ENCODE peak calls at places on chromosomes 16 and 17, in ten cellular contexts. I is fibroblast of lung; D is OCI-LY7; V is tibial artery; M is CD8-positive, alpha-beta T cell; B is heart right ventricle; R is esophagus squamous epithelium; Z is left ventricle myocardium inferior; P is brain microvascular endothelial cell; F is pancreas. W is an unnamed sample. For H3K36me3, the result is how much of the 10 kb centered on the place peaks cover.

GRCh38 chr17:67717624-67718324 is at the start of gene NOL11:
- DNase-seq in I (peak), D (peak), V (peak), M (peak), B (peak), R (peak), Z (peak), P (peak), F (peak), W (peak)

GRCh38 chr16:81204794-81205680 is 33.5 kb upstream of the BCO1 start:
- DNase-seq in I (peak), D (peak), V (no peak), M (peak), B (no peak), R (no peak), Z (no peak), P (peak), F (no peak), W (no peak)

GRCh38 chr17:73938706-73939105 is 264.8 kb upstream of the RPL38 start:
- DNase-seq in I (no peak), D (no peak), V (no peak), M (no peak), B (no peak), R (no peak), Z (no peak), P (no peak), F (no peak), W (no peak)

GRCh38 chr17:41439375-41439774 is 1.4 kb downstream of the KRT38 start:
- DNase-seq in I (no peak), D (no peak), V (no peak), M (no peak), B (no peak), R (no peak), Z (no peak), P (no peak), F (no peak), W (no peak)

GRCh38 chr16:11111166-11111565 is 144.8 kb downstream of the SOCS1 start:
- DNase-seq in I (no peak), D (no peak), V (no peak), M (no peak), B (no peak), R (no peak), Z (no peak), P (no peak), F (no peak), W (no peak)

GRCh38 chr17:69466905-69467630 is 52.6 kb downstream of the MAP2K6 start:
- DNase-seq in I (peak), D (no peak), V (no peak), M (no peak), B (no peak), R (no peak), Z (no peak), P (peak), F (no peak), W (no peak)

GRCh38 chr17:77769215-77769614 is 189.3 kb upstream of the TNRC6C start:
- DNase-seq in I (no peak), D (no peak), V (no peak), M (no peak), B (no peak), R (no peak), Z (no peak), P (no peak), F (no peak), W (no peak)

GRCh38 chr16:68079616-68080344 is 5.4 kb upstream of the NFATC3 start:
- DNase-seq in I (peak), D (peak), V (peak), M (peak), B (peak), R (no peak), Z (peak), P (no peak), F (peak), W (no peak)

GRCh38 chr17:2238432-2239169 is 65.0 kb downstream of the SMG6 start:
- DNase-seq in I (no peak), D (peak), V (peak), M (no peak), B (peak), R (no peak), Z (peak), P (no peak), F (no peak), W (peak)

GRCh38 chr17:47895254-47895855 is 681 bp upstream of the SP2 start:
- DNase-seq in I (peak), D (peak), V (peak), M (no peak), B (no peak), R (no peak), Z (no peak), P (no peak), F (no peak), W (no peak)

GRCh38 chr17:63881935-63882601 is at the start of gene GH2:
- DNase-seq in I (peak), D (peak), V (no peak), M (peak), B (no peak), R (no peak), Z (no peak), P (peak), F (peak), W (no peak)

GRCh38 chr16:90026135-90026534 is 6.9 kb upstream of the DBNDD1 start:
- DNase-seq in I (no peak), D (no peak), V (no peak), M (no peak), B (no peak), R (no peak), Z (no peak), P (no peak), F (no peak), W (no peak)

GRCh38 chr17:11372692-11373091 is 131.7 kb downstream of the SHISA6 start:
- DNase-seq in I (no peak), D (no peak), V (no peak), M (no peak), B (no peak), R (no peak), Z (no peak), P (no peak), F (no peak), W (no peak)

GRCh38 chr17:52419256-52419655 is 260.7 kb upstream of the CA10 start:
- DNase-seq in I (no peak), D (no peak), V (peak), M (no peak), B (no peak), R (no peak), Z (no peak), P (no peak), F (no peak), W (no peak)

GRCh38 chr17:71431146-71431545 is 689.7 kb upstream of the SOX9 start:
- DNase-seq in I (no peak), D (no peak), V (no peak), M (no peak), B (no peak), R (no peak), Z (no peak), P (no peak), F (no peak), W (no peak)

GRCh38 chr17:38444151-38444550 is 15.9 kb downstream of the ARHGAP23 start:
- DNase-seq in I (peak), D (peak), V (peak), M (peak), B (peak), R (no peak), Z (peak), P (no peak), F (peak), W (peak)

GRCh38 chr17:82895087-82895486 is 55.3 kb upstream of the ZNF750 start:
- DNase-seq in I (no peak), D (no peak), V (no peak), M (no peak), B (no peak), R (no peak), Z (no peak), P (no peak), F (no peak), W (no peak)

GRCh38 chr17:63774141-63774981 is at the start of gene DDX42:
- DNase-seq in I (peak), D (peak), V (peak), M (peak), B (peak), R (peak), Z (peak), P (peak), F (peak), W (no peak)

GRCh38 chr17:81160306-81160705 is 5.0 kb upstream of the PVALEF start:
- DNase-seq in I (no peak), D (no peak), V (peak), M (no peak), B (peak), R (no peak), Z (peak), P (no peak), F (peak), W (no peak)

GRCh38 chr17:40912506-40913220 is 24.8 kb downstream of the KRT23 start:
- DNase-seq in I (no peak), D (no peak), V (no peak), M (no peak), B (no peak), R (no peak), Z (no peak), P (no peak), F (no peak), W (no peak)

GRCh38 chr17:43665038-43665386 is 3.3 kb upstream of the MEOX1 start:
- DNase-seq in I (no peak), D (no peak), V (no peak), M (no peak), B (peak), R (no peak), Z (peak), P (no peak), F (no peak), W (no peak)

DNA sequence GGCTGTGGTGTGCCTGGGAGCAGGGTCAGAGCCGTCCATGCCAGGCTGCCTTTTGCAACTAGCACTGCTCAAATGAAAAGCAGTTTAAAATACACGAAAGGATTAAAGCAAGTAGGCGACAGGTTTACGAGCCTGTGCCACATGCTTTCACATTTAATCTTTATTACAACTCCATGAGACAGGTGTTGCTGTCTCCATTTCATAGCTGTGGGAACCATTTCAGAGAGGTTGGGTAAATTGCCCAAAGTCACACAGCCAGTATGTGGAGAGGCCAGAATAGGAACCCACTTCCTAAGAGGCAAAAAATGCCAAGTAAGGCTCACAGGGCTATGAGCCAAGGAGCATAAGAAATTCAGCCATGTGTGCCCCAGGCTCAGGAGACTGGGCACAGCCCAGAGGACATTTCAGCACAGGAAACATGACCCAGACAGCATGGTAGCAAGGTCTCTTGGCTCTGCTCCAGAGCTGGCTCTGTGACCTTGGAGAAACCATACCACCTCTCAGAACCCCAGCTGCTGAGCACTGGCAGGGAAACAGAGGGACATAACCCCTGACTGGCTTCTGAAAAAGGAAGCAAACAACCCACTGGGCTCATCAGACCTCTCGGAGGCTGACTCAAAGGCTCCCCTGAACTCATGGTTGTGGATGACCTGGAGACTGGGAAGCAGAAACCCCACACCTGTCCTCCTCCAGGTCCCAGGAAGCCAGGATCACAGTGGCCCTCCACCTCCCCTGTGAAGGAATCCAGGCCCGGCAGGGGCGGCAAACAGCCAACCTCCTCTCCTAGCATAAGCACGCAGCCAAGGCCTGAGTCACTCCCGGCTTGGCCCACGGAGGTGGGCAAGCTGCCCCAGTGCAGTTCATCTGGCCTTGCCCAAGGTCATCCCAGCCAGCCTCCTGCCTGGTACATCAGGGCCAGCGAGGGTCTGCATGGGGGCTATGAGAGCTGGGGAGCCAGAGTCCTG is 40.3 kb upstream of the MRPS23 start:
- DNase-seq in I (peak), D (no peak), V (peak), M (no peak), B (peak), R (no peak), Z (peak), P (peak), F (peak), W (no peak)
- H3K4me3 ChIP-seq in I (no peak), D (no peak), V (no peak), M (no peak), B (no peak), R (no peak), Z (no peak), P (no peak), F (no peak), W (no peak)

DNA sequence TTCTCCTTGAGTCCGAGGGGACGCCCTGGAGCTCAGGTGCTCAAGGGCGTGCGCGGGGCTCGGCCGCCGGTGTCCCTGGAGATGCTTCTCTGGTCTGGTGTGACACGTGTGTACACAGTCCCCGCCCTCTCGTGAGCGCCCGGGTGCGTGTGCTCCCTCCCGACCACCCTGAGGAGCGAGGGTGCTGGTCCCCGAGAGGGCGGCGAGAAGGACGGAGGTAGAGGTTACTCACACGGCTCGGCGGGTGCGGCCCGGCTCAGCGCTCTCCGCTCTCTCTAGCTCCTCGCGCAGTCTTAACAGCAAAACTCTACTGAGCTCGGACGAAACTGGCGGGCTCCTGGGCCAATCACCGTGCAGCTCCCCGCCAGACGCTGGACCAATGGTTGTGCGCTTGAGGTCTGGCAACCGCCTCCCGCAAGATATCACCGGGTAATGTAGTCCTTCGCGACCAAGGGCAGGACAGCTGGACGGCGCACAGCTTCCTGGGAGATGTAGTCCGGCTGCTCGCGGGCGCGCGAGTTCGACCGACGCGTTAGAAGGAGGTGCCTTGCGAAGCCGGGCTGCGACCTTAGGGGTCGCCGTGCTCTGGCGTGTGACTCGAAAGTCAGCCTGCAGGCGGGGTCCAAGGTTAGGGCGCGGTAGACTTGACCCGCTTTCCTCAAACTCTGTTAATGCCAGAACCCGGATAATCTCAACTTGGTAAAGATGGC is at the start of gene SLC25A19:
- DNase-seq in I (peak), D (peak), V (peak), M (peak), B (peak), R (peak), Z (peak), P (peak), F (peak), W (peak)
- TF ChIP-seq CTCF in I (peak), D (peak), V (no peak), M (no peak), B (no peak), R (peak), Z (peak), P (peak), F (no peak), W (peak)

GRCh38 chr17:79864617-79865250 is 25.5 kb upstream of the CBX4 start:
- DNase-seq in I (no peak), D (no peak), V (no peak), M (no peak), B (no peak), R (no peak), Z (no peak), P (no peak), F (no peak), W (no peak)
- H3K36me3 ChIP-seq in I (under half), D (under half), V (under half), M (under half), B (under half), R (under half), Z (under half), P (under half), F (under half), W (under half)

DNA sequence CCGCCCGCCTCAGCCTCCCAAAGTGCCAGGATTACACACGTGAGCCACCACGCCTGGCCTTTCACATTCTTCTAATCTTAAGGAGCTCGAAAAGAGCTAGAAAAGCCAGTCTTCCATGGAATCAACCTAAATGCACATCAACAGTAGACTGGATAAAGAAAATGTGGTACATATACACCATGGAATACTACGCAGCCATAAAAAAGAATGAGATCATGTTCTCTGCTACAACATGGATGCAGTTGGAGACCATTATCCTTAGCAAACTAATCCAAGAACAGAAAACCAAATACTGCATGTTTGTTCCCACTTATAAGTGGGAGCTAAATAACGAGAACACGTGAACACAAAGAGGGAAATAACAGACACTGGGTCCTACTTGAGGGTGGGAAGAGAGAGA is 3.1 kb downstream of the CTC1 start:
- DNase-seq in I (no peak), D (no peak), V (no peak), M (no peak), B (no peak), R (no peak), Z (no peak), P (no peak), F (no peak), W (no peak)
- H3K4me3 ChIP-seq in I (no peak), D (no peak), V (no peak), M (no peak), B (no peak), R (no peak), Z (no peak), P (no peak), F (no peak), W (no peak)

DNA sequence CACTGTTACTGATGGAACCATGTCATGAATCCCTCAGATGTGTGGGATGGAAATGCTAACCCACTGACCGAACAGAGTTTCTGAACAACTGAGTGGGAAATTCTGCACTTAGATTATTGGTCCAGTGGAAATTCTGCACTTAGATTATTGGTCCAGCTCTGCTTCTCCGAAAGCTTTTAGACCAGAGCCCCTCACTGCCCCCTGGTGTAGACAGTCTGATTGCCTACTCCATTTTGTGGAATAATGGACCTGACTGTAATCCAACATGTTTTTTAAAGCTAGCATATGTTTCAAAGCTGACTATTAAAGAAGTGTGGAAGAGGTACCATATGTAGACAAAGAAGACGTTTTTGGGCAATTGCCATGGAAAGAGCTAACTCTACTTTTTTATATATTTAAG is 50.3 kb upstream of the TBX2 start:
- DNase-seq in I (no peak), D (no peak), V (no peak), M (no peak), B (no peak), R (no peak), Z (no peak), P (no peak), F (no peak), W (no peak)
- TF ChIP-seq CTCF in I (peak), D (peak), V (peak), M (no peak), B (no peak), R (no peak), Z (peak), P (peak), F (no peak), W (peak)

GRCh38 chr17:18016426-18016825 is 22.5 kb downstream of the ATPAF2 start:
- DNase-seq in I (no peak), D (no peak), V (no peak), M (no peak), B (no peak), R (no peak), Z (no peak), P (no peak), F (no peak), W (no peak)

GRCh38 chr17:18017958-18018357 is 21.0 kb downstream of the ATPAF2 start:
- DNase-seq in I (no peak), D (no peak), V (no peak), M (no peak), B (no peak), R (no peak), Z (no peak), P (peak), F (no peak), W (no peak)

GRCh38 chr17:18011286-18011685 is 27.7 kb downstream of the ATPAF2 start:
- DNase-seq in I (no peak), D (no peak), V (no peak), M (no peak), B (no peak), R (no peak), Z (no peak), P (no peak), F (no peak), W (no peak)

GRCh38 chr17:18015603-18016002 is 23.4 kb downstream of the ATPAF2 start:
- DNase-seq in I (no peak), D (no peak), V (no peak), M (no peak), B (no peak), R (no peak), Z (no peak), P (no peak), F (no peak), W (no peak)

GRCh38 chr17:18014006-18014405 is 25.0 kb downstream of the ATPAF2 start:
- DNase-seq in I (no peak), D (no peak), V (no peak), M (no peak), B (no peak), R (no peak), Z (no peak), P (no peak), F (no peak), W (no peak)
- H3K36me3 ChIP-seq in I (under half), D (half or more), V (under half), M (under half), B (under half), R (half or more), Z (under half), P (under half), F (under half), W (under half)

GRCh38 chr16:2031081-2031577 is 4.4 kb downstream of the NHERF2 start:
- DNase-seq in I (no peak), D (no peak), V (no peak), M (no peak), B (peak), R (no peak), Z (peak), P (no peak), F (no peak), W (no peak)

GRCh38 chr16:2030036-2030435 is 3.3 kb downstream of the NHERF2 start:
- DNase-seq in I (no peak), D (no peak), V (no peak), M (no peak), B (no peak), R (no peak), Z (no peak), P (no peak), F (no peak), W (no peak)

GRCh38 chr16:2028620-2029220 is 2.0 kb downstream of the NHERF2 start:
- DNase-seq in I (no peak), D (no peak), V (no peak), M (no peak), B (no peak), R (no peak), Z (no peak), P (no peak), F (no peak), W (no peak)

GRCh38 chr16:2028146-2028545 is 1.4 kb downstream of the NHERF2 start:
- DNase-seq in I (no peak), D (no peak), V (no peak), M (no peak), B (no peak), R (no peak), Z (no peak), P (no peak), F (no peak), W (no peak)

DNA sequence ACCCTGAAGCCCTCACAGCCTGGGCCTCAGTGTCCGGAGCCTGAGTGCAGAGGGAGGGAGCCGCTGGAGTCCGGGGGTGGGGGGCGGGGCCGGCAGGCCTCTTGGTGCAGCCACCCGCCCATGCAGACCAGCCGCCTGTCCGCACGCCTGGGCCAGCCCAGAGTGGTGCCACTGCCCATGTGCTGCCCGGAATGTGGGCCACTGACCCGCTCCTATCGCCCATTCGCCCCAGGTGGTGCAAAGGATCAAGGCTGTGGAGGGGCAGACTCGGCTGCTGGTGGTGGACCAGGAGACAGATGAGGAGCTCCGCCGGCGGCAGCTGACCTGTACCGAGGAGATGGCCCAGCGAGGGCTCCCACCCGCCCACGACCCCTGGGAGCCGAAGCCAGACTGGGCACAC is 2.6 kb downstream of the NHERF2 start:
- DNase-seq in I (no peak), D (no peak), V (no peak), M (no peak), B (peak), R (no peak), Z (no peak), P (no peak), F (no peak), W (no peak)
- H3K4me3 ChIP-seq in I (no peak), D (no peak), V (peak), M (no peak), B (peak), R (peak), Z (peak), P (no peak), F (no peak), W (no peak)

W was measured in GM06990.